ENCODE peak calls at places on chromosomes 16 and 17, in four cellular contexts. D is activated CD8-positive, alpha-beta memory T cell treated with anti-CD3 and anti-CD28 coated beads, Interleukin-2, amount 50 U/mL, for 48 hours; S is T-helper 1 cell; G is CD4-positive, CD25-positive, alpha-beta regulatory T cell. C is an unnamed sample.

GRCh38 chr17:80485846-80486245 is 9.4 kb upstream of the NPTX1 start:
- DNase-seq in D (no peak), S (no peak), G (no peak), C (no peak)

GRCh38 chr17:18039535-18040286 is 503 bp downstream of the GID4 start:
- DNase-seq in D (peak), S (peak), G (peak), C (no peak)

GRCh38 chr17:55301521-55302406 is 37.0 kb downstream of the HLF start:
- DNase-seq in D (no peak), S (no peak), G (no peak), C (no peak)

GRCh38 chr17:81961554-81962498 is 839 bp upstream of the NOTUM start:
- DNase-seq in D (no peak), S (no peak), G (no peak), C (no peak)

GRCh38 chr16:117381-118365 is 20.8 kb downstream of the NPRL3 start:
- DNase-seq in D (peak), S (peak), G (peak), C (no peak)

GRCh38 chr16:5361322-5361721 is 263.7 kb upstream of the EEF2KMT start:
- DNase-seq in D (no peak), S (no peak), G (no peak), C (no peak)

GRCh38 chr16:70465999-70466811 is 11.8 kb downstream of the FCSK start:
- DNase-seq in D (no peak), S (no peak), G (no peak), C (no peak)

GRCh38 chr16:59593256-59593655 is 859.1 kb upstream of the GOT2 start:
- DNase-seq in D (no peak), S (no peak), G (no peak), C (no peak)

C was measured in nucleus accumbens.